ENCODE peak calls at places on chromosomes 3 and 15, in seven cellular contexts. S, N, H, A, P, C and X are unnamed samples.

GRCh38 chr15:88571153-88572029 is 24.9 kb upstream of the DET1 start:
- DNase-seq in S (no peak), N (no peak), H (no peak), A (no peak), P (no peak), C (no peak), X (no peak)

GRCh38 chr15:32873292-32874114 is 155.7 kb downstream of the GREM1 start:
- DNase-seq in S (no peak), N (no peak), H (peak), A (peak), P (no peak), C (peak), X (no peak)

GRCh38 chr3:192835818-192836468 is 81.7 kb downstream of the MB21D2 start:
- DNase-seq in S (no peak), N (no peak), H (peak), A (peak), P (no peak), C (peak), X (peak)

GRCh38 chr3:110420158-110420641 is 651.4 kb upstream of the NECTIN3 start:
- DNase-seq in S (no peak), N (no peak), H (peak), A (no peak), P (no peak), C (peak), X (peak)

GRCh38 chr15:53133255-53133654 is 343.1 kb upstream of the ONECUT1 start:
- DNase-seq in S (no peak), N (no peak), H (no peak), A (no peak), P (no peak), C (no peak), X (no peak)

GRCh38 chr15:85781099-85781498 is 13.6 kb downstream of the KLHL25 start:
- DNase-seq in S (no peak), N (no peak), H (no peak), A (no peak), P (no peak), C (no peak), X (no peak)

GRCh38 chr3:11118181-11118682 is 36.1 kb upstream of the HRH1 start:
- DNase-seq in S (no peak), N (no peak), H (peak), A (no peak), P (no peak), C (peak), X (no peak)

GRCh38 chr15:63284379-63284778 is 7.0 kb downstream of the APH1B start:
- DNase-seq in S (no peak), N (no peak), H (no peak), A (no peak), P (no peak), C (no peak), X (no peak)

GRCh38 chr3:150253622-150254021 is 154.5 kb upstream of the TSC22D2 start:
- DNase-seq in S (no peak), N (no peak), H (no peak), A (no peak), P (no peak), C (peak), X (no peak)

GRCh38 chr15:78979456-78980320 is 34.8 kb upstream of the CTSH start:
- DNase-seq in S (no peak), N (peak), H (peak), A (peak), P (peak), C (peak), X (no peak)

GRCh38 chr15:41017051-41017735 is 63.9 kb downstream of the CHAC1 start:
- DNase-seq in S (no peak), N (no peak), H (no peak), A (no peak), P (no peak), C (no peak), X (no peak)

GRCh38 chr3:66426135-66426534 is 74.7 kb downstream of the LRIG1 start:
- DNase-seq in S (no peak), N (no peak), H (no peak), A (peak), P (no peak), C (no peak), X (no peak)

GRCh38 chr15:36940636-36941285 is 159.6 kb downstream of the MEIS2 start:
- DNase-seq in S (no peak), N (no peak), H (no peak), A (no peak), P (no peak), C (no peak), X (no peak)

GRCh38 chr3:123328851-123329635 is 119.8 kb downstream of the ADCY5 start:
- DNase-seq in S (peak), N (peak), H (peak), A (peak), P (peak), C (peak), X (peak)

GRCh38 chr3:64668582-64669510 is 19.0 kb downstream of the ADAMTS9 start:
- DNase-seq in S (no peak), N (no peak), H (no peak), A (no peak), P (no peak), C (no peak), X (no peak)

GRCh38 chr3:174342206-174342605 is 516.9 kb upstream of the NAALADL2 start:
- DNase-seq in S (no peak), N (no peak), H (peak), A (no peak), P (no peak), C (no peak), X (no peak)

GRCh38 chr3:13025090-13025489 is 48.1 kb downstream of the IQSEC1 start:
- DNase-seq in S (peak), N (peak), H (peak), A (no peak), P (no peak), C (peak), X (peak)

GRCh38 chr3:171192176-171192854 is 165.8 kb upstream of the SLC2A2 start:
- DNase-seq in S (no peak), N (peak), H (peak), A (no peak), P (no peak), C (peak), X (peak)

GRCh38 chr3:86594838-86595237 is 396.1 kb downstream of the VGLL3 start:
- DNase-seq in S (no peak), N (no peak), H (no peak), A (no peak), P (no peak), C (no peak), X (no peak)

GRCh38 chr3:50445919-50446318 is 57.5 kb downstream of the CACNA2D2 start:
- DNase-seq in S (no peak), N (no peak), H (no peak), A (no peak), P (no peak), C (no peak), X (no peak)

GRCh38 chr15:39595621-39596221 is 14.8 kb downstream of the THBS1 start:
- DNase-seq in S (no peak), N (no peak), H (peak), A (no peak), P (no peak), C (peak), X (no peak)

GRCh38 chr15:67062365-67062985 is 2.9 kb upstream of the SMAD3 start:
- DNase-seq in S (no peak), N (no peak), H (no peak), A (no peak), P (no peak), C (no peak), X (no peak)

GRCh38 chr3:52080830-52081719 is 24.7 kb upstream of the DUSP7 start:
- DNase-seq in S (no peak), N (no peak), H (no peak), A (no peak), P (no peak), C (no peak), X (no peak)

GRCh38 chr15:77021803-77022381 is 27.0 kb downstream of the PSTPIP1 start:
- DNase-seq in S (peak), N (peak), H (peak), A (no peak), P (no peak), C (peak), X (no peak)